ENCODE peak calls at places on chromosomes 7 and 10, in ten cellular contexts. One of them, this sample, is unnamed.

GRCh38 chr7:17144313-17144712 is 154.1 kb upstream of the AHR start:
- DNase-seq in OCI-LY7: no peak
- DNase-seq in adrenal gland: no peak
- DNase-seq in kidney: no peak
- DNase-seq in mammary epithelial cell: peak; percentile 78
- DNase-seq in activated B cell treated with CpG ODN at 0.5 μM for 24 hours: no peak
- DNase-seq in GM10248: no peak
- DNase-seq in PC-9: no peak
- DNase-seq in fibroblast of pulmonary artery: no peak
- DNase-seq in tibial nerve: no peak
- DNase-seq in this sample: no peak

GRCh38 chr7:867406-868188 is 8.8 kb upstream of the GET4 start:
- DNase-seq in OCI-LY7: no peak
- DNase-seq in adrenal gland: peak; percentile 82
- DNase-seq in kidney: peak; percentile 92
- DNase-seq in mammary epithelial cell: peak; percentile 53
- DNase-seq in activated B cell treated with CpG ODN at 0.5 μM for 24 hours: no peak
- DNase-seq in GM10248: no peak
- DNase-seq in PC-9: peak; percentile 74
- DNase-seq in fibroblast of pulmonary artery: peak; percentile 38
- DNase-seq in tibial nerve: no peak
- DNase-seq in this sample: no peak

GRCh38 chr10:16867556-16867955 is 50.3 kb upstream of the RSU1 start:
- DNase-seq in OCI-LY7: no peak
- DNase-seq in adrenal gland: no peak
- DNase-seq in kidney: no peak
- DNase-seq in mammary epithelial cell: peak; percentile 50
- DNase-seq in activated B cell treated with CpG ODN at 0.5 μM for 24 hours: no peak
- DNase-seq in GM10248: no peak
- DNase-seq in PC-9: no peak
- DNase-seq in fibroblast of pulmonary artery: peak; percentile 55
- DNase-seq in tibial nerve: no peak
- DNase-seq in this sample: no peak

GRCh38 chr7:130254555-130254954 is 12.1 kb upstream of the CPA2 start:
- DNase-seq in OCI-LY7: no peak
- DNase-seq in adrenal gland: no peak
- DNase-seq in kidney: no peak
- DNase-seq in mammary epithelial cell: no peak
- DNase-seq in activated B cell treated with CpG ODN at 0.5 μM for 24 hours: no peak
- DNase-seq in GM10248: no peak
- DNase-seq in PC-9: no peak
- DNase-seq in fibroblast of pulmonary artery: no peak
- DNase-seq in tibial nerve: no peak
- DNase-seq in this sample: no peak

GRCh38 chr10:14751576-14752330 is 22.9 kb downstream of the FAM107B start:
- DNase-seq in OCI-LY7: peak; percentile 89
- DNase-seq in adrenal gland: peak; percentile 38
- DNase-seq in kidney: peak; percentile 80
- DNase-seq in mammary epithelial cell: no peak
- DNase-seq in activated B cell treated with CpG ODN at 0.5 μM for 24 hours: no peak
- DNase-seq in GM10248: no peak
- DNase-seq in PC-9: no peak
- DNase-seq in fibroblast of pulmonary artery: peak; percentile 44
- DNase-seq in tibial nerve: peak; percentile 67
- DNase-seq in this sample: no peak

GRCh38 chr10:97427571-97428179 is 1.7 kb downstream of the PGAM1 start:
- DNase-seq in OCI-LY7: no peak
- DNase-seq in adrenal gland: peak; percentile 53
- DNase-seq in kidney: no peak
- DNase-seq in mammary epithelial cell: peak; percentile 44
- DNase-seq in activated B cell treated with CpG ODN at 0.5 μM for 24 hours: no peak
- DNase-seq in GM10248: no peak
- DNase-seq in PC-9: peak; percentile 51
- DNase-seq in fibroblast of pulmonary artery: no peak
- DNase-seq in tibial nerve: no peak
- DNase-seq in this sample: peak; percentile 53

GRCh38 chr7:157926107-157926506 is 589.3 kb downstream of the DNAJB6 start:
- DNase-seq in OCI-LY7: no peak
- DNase-seq in adrenal gland: no peak
- DNase-seq in kidney: no peak
- DNase-seq in mammary epithelial cell: no peak
- DNase-seq in activated B cell treated with CpG ODN at 0.5 μM for 24 hours: no peak
- DNase-seq in GM10248: no peak
- DNase-seq in PC-9: no peak
- DNase-seq in fibroblast of pulmonary artery: no peak
- DNase-seq in tibial nerve: no peak
- DNase-seq in this sample: no peak

GRCh38 chr10:26441491-26442214 is 3.5 kb downstream of the APBB1IP start:
- DNase-seq in OCI-LY7: peak; percentile 27
- DNase-seq in adrenal gland: no peak
- DNase-seq in kidney: no peak
- DNase-seq in mammary epithelial cell: no peak
- DNase-seq in activated B cell treated with CpG ODN at 0.5 μM for 24 hours: no peak
- DNase-seq in GM10248: no peak
- DNase-seq in PC-9: no peak
- DNase-seq in fibroblast of pulmonary artery: no peak
- DNase-seq in tibial nerve: no peak
- DNase-seq in this sample: no peak

GRCh38 chr10:128316327-128316726 is 190.1 kb upstream of the MKI67 start:
- DNase-seq in OCI-LY7: no peak
- DNase-seq in adrenal gland: no peak
- DNase-seq in kidney: no peak
- DNase-seq in mammary epithelial cell: no peak
- DNase-seq in activated B cell treated with CpG ODN at 0.5 μM for 24 hours: no peak
- DNase-seq in GM10248: no peak
- DNase-seq in PC-9: no peak
- DNase-seq in fibroblast of pulmonary artery: no peak
- DNase-seq in tibial nerve: no peak
- DNase-seq in this sample: no peak

GRCh38 chr10:33509231-33509871 is 174.9 kb upstream of the NRP1 start:
- DNase-seq in OCI-LY7: no peak
- DNase-seq in adrenal gland: peak; percentile 49
- DNase-seq in kidney: peak; percentile 63
- DNase-seq in mammary epithelial cell: peak; percentile 91
- DNase-seq in activated B cell treated with CpG ODN at 0.5 μM for 24 hours: no peak
- DNase-seq in GM10248: peak; percentile 34
- DNase-seq in PC-9: peak; percentile 85
- DNase-seq in fibroblast of pulmonary artery: peak; percentile 86
- DNase-seq in tibial nerve: peak; percentile 39
- DNase-seq in this sample: peak; percentile 52

GRCh38 chr7:140159487-140159886 is 17.3 kb downstream of the KDM7A start:
- DNase-seq in OCI-LY7: no peak
- DNase-seq in adrenal gland: no peak
- DNase-seq in kidney: no peak
- DNase-seq in mammary epithelial cell: no peak
- DNase-seq in activated B cell treated with CpG ODN at 0.5 μM for 24 hours: no peak
- DNase-seq in GM10248: no peak
- DNase-seq in PC-9: no peak
- DNase-seq in fibroblast of pulmonary artery: no peak
- DNase-seq in tibial nerve: no peak
- DNase-seq in this sample: no peak

GRCh38 chr7:514651-515598 is 4.7 kb downstream of the PDGFA start:
- DNase-seq in OCI-LY7: no peak
- DNase-seq in adrenal gland: no peak
- DNase-seq in kidney: no peak
- DNase-seq in mammary epithelial cell: peak; percentile 79
- DNase-seq in activated B cell treated with CpG ODN at 0.5 μM for 24 hours: no peak
- DNase-seq in GM10248: no peak
- DNase-seq in PC-9: no peak
- DNase-seq in fibroblast of pulmonary artery: no peak
- DNase-seq in tibial nerve: no peak
- DNase-seq in this sample: no peak

GRCh38 chr10:123458933-123459332 is 207.2 kb upstream of the GPR26 start:
- DNase-seq in OCI-LY7: peak; percentile 11
- DNase-seq in adrenal gland: no peak
- DNase-seq in kidney: no peak
- DNase-seq in mammary epithelial cell: no peak
- DNase-seq in activated B cell treated with CpG ODN at 0.5 μM for 24 hours: no peak
- DNase-seq in GM10248: no peak
- DNase-seq in PC-9: no peak
- DNase-seq in fibroblast of pulmonary artery: no peak
- DNase-seq in tibial nerve: no peak
- DNase-seq in this sample: no peak

GRCh38 chr7:26995664-26996063 is 100.1 kb downstream of the HOXA1 start:
- DNase-seq in OCI-LY7: no peak
- DNase-seq in adrenal gland: no peak
- DNase-seq in kidney: no peak
- DNase-seq in mammary epithelial cell: no peak
- DNase-seq in activated B cell treated with CpG ODN at 0.5 μM for 24 hours: no peak
- DNase-seq in GM10248: no peak
- DNase-seq in PC-9: no peak
- DNase-seq in fibroblast of pulmonary artery: no peak
- DNase-seq in tibial nerve: no peak
- DNase-seq in this sample: no peak

GRCh38 chr7:131027287-131027773 is 293.3 kb upstream of the KLF14 start:
- DNase-seq in OCI-LY7: no peak
- DNase-seq in adrenal gland: no peak
- DNase-seq in kidney: no peak
- DNase-seq in mammary epithelial cell: peak; percentile 63
- DNase-seq in activated B cell treated with CpG ODN at 0.5 μM for 24 hours: no peak
- DNase-seq in GM10248: peak; percentile 24
- DNase-seq in PC-9: no peak
- DNase-seq in fibroblast of pulmonary artery: peak; percentile 39
- DNase-seq in tibial nerve: peak; percentile 41
- DNase-seq in this sample: no peak

GRCh38 chr7:33716581-33717477 is 188.5 kb upstream of the BMPER start:
- DNase-seq in OCI-LY7: peak; percentile 27
- DNase-seq in adrenal gland: no peak
- DNase-seq in kidney: no peak
- DNase-seq in mammary epithelial cell: peak; percentile 37
- DNase-seq in activated B cell treated with CpG ODN at 0.5 μM for 24 hours: no peak
- DNase-seq in GM10248: no peak
- DNase-seq in PC-9: no peak
- DNase-seq in fibroblast of pulmonary artery: peak; percentile 86
- DNase-seq in tibial nerve: peak; percentile 60
- DNase-seq in this sample: no peak

GRCh38 chr7:64875258-64875657 is 27.8 kb upstream of the ZNF273 start:
- DNase-seq in OCI-LY7: no peak
- DNase-seq in adrenal gland: no peak
- DNase-seq in kidney: no peak
- DNase-seq in mammary epithelial cell: no peak
- DNase-seq in activated B cell treated with CpG ODN at 0.5 μM for 24 hours: peak; percentile 12
- DNase-seq in GM10248: no peak
- DNase-seq in PC-9: no peak
- DNase-seq in fibroblast of pulmonary artery: no peak
- DNase-seq in tibial nerve: no peak
- DNase-seq in this sample: no peak

GRCh38 chr7:74023037-74023436 is 4.9 kb upstream of the ELN start:
- DNase-seq in OCI-LY7: no peak
- DNase-seq in adrenal gland: no peak
- DNase-seq in kidney: peak; percentile 94
- DNase-seq in mammary epithelial cell: peak; percentile 40
- DNase-seq in activated B cell treated with CpG ODN at 0.5 μM for 24 hours: no peak
- DNase-seq in GM10248: no peak
- DNase-seq in PC-9: peak; percentile 74
- DNase-seq in fibroblast of pulmonary artery: peak; percentile 48
- DNase-seq in tibial nerve: peak; percentile 76
- DNase-seq in this sample: no peak
- TF ChIP-seq CTCF in OCI-LY7: no peak
- TF ChIP-seq CTCF in adrenal gland: no peak
- TF ChIP-seq CTCF in kidney: no peak
- TF ChIP-seq CTCF in mammary epithelial cell: no peak
- TF ChIP-seq CTCF in activated B cell treated with CpG ODN at 0.5 μM for 24 hours: no peak
- TF ChIP-seq CTCF in GM10248: no peak
- TF ChIP-seq CTCF in PC-9: no peak
- TF ChIP-seq CTCF in fibroblast of pulmonary artery: no peak
- TF ChIP-seq CTCF in tibial nerve: no peak
- TF ChIP-seq CTCF in this sample: no peak

DNA sequence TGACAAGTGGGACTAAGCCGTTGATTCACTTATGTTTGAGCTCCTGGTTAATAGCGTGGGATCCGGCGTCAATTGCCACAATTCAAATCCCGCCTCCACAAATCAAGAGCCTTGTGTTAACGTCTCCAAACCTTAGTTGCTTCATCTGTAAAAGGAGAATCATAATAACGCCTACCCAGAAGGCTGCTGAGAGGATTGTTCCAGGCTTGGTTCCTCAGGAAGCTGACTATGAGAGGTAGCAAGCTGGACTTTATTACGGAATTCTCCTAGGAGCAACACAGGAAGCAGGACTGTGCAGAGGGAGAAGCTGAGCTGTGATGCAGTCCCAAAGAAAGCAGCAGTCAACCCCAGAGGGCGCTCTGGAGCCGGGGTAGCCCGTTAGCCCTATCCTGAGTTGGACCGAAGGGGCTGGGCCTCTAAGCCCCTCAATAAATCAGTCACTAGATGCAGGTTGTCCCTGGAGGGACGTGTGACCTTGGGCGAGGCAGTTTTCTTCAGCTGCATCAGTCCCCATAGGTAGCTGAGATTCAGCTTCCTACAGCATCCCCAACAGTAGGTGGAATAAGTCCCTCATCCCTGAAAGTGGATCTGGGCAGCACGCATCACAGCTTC is 6.9 kb upstream of the BAG3 start:
- DNase-seq in OCI-LY7: no peak
- DNase-seq in adrenal gland: peak; percentile 31
- DNase-seq in kidney: no peak
- DNase-seq in mammary epithelial cell: no peak
- DNase-seq in activated B cell treated with CpG ODN at 0.5 μM for 24 hours: no peak
- DNase-seq in GM10248: no peak
- DNase-seq in PC-9: no peak
- DNase-seq in fibroblast of pulmonary artery: no peak
- DNase-seq in tibial nerve: no peak
- DNase-seq in this sample: no peak
- TF ChIP-seq CTCF in OCI-LY7: peak; percentile 43
- TF ChIP-seq CTCF in adrenal gland: peak; percentile 36
- TF ChIP-seq CTCF in kidney: no peak
- TF ChIP-seq CTCF in mammary epithelial cell: peak; percentile 4
- TF ChIP-seq CTCF in activated B cell treated with CpG ODN at 0.5 μM for 24 hours: no peak
- TF ChIP-seq CTCF in GM10248: no peak
- TF ChIP-seq CTCF in PC-9: no peak
- TF ChIP-seq CTCF in fibroblast of pulmonary artery: no peak
- TF ChIP-seq CTCF in tibial nerve: no peak
- TF ChIP-seq CTCF in this sample: no peak

DNA sequence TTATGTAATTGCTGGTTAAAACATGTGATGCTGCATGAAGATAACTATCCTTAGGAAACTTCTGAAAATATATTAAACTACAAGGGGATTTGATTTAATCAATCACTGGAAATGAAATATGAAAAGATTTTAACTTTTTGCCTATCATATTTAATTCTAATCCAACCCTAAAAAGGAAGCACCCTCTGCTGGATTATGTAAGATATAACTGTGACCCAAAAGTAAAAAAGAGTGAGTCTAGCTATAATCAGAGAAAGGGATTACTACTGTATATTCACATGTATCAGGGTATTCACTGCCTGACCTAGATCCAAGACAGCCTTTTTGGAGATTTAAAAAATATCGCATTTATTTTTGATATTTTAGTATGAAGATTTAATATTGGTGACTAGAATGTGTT is 295.5 kb downstream of the MDFIC start:
- DNase-seq in OCI-LY7: no peak
- DNase-seq in adrenal gland: no peak
- DNase-seq in kidney: no peak
- DNase-seq in mammary epithelial cell: no peak
- DNase-seq in activated B cell treated with CpG ODN at 0.5 μM for 24 hours: no peak
- DNase-seq in GM10248: no peak
- DNase-seq in PC-9: no peak
- DNase-seq in fibroblast of pulmonary artery: peak; percentile 31
- DNase-seq in tibial nerve: no peak
- DNase-seq in this sample: peak; percentile 5
- TF ChIP-seq CTCF in OCI-LY7: peak; percentile 12
- TF ChIP-seq CTCF in adrenal gland: peak; percentile 52
- TF ChIP-seq CTCF in kidney: no peak
- TF ChIP-seq CTCF in mammary epithelial cell: peak; percentile 35
- TF ChIP-seq CTCF in activated B cell treated with CpG ODN at 0.5 μM for 24 hours: no peak
- TF ChIP-seq CTCF in GM10248: peak; percentile 31
- TF ChIP-seq CTCF in PC-9: peak; percentile 26
- TF ChIP-seq CTCF in fibroblast of pulmonary artery: peak; percentile 38
- TF ChIP-seq CTCF in tibial nerve: peak; percentile 20
- TF ChIP-seq CTCF in this sample: no peak

GRCh38 chr7:4641091-4641666 is 40.9 kb upstream of the FOXK1 start:
- DNase-seq in OCI-LY7: no peak
- DNase-seq in adrenal gland: no peak
- DNase-seq in kidney: no peak
- DNase-seq in mammary epithelial cell: no peak
- DNase-seq in activated B cell treated with CpG ODN at 0.5 μM for 24 hours: no peak
- DNase-seq in GM10248: no peak
- DNase-seq in PC-9: no peak
- DNase-seq in fibroblast of pulmonary artery: no peak
- DNase-seq in tibial nerve: no peak
- DNase-seq in this sample: no peak
- TF ChIP-seq CTCF in OCI-LY7: peak; percentile 16
- TF ChIP-seq CTCF in adrenal gland: peak; percentile 46
- TF ChIP-seq CTCF in kidney: no peak
- TF ChIP-seq CTCF in mammary epithelial cell: no peak
- TF ChIP-seq CTCF in activated B cell treated with CpG ODN at 0.5 μM for 24 hours: no peak
- TF ChIP-seq CTCF in GM10248: no peak
- TF ChIP-seq CTCF in PC-9: no peak
- TF ChIP-seq CTCF in fibroblast of pulmonary artery: no peak
- TF ChIP-seq CTCF in tibial nerve: no peak
- TF ChIP-seq CTCF in this sample: no peak